ENCODE peak calls at places on chromosomes 2 and 18, in eight cellular contexts. E is adipocyte; V is CD4-positive, CD25-positive, alpha-beta regulatory T cell; H is H7; Y is epithelial cell of esophagus; M is CD8-positive, alpha-beta memory T cell; P is AG04450; S is uterus. T is an unnamed sample.

GRCh38 chr2:30975156-30975555 is 163.1 kb downstream of the GALNT14 start:
- DNase-seq in P (no peak), H (no peak), E (no peak), M (no peak), V (no peak), S (no peak), Y (no peak), T (no peak)

GRCh38 chr2:11590193-11590592 is 56.3 kb downstream of the GREB1 start:
- DNase-seq in V (no peak), M (no peak), E (no peak), H (no peak), S (no peak), Y (no peak), P (no peak), T (no peak)

GRCh38 chr2:176110975-176111663 is 4.0 kb downstream of the HOXD11 start:
- DNase-seq in P (no peak), V (peak), H (peak), M (no peak), S (peak), Y (peak), E (peak), T (no peak)

GRCh38 chr2:126658910-126659613 is 3.1 kb downstream of the GYPC start:
- DNase-seq in S (peak), P (peak), V (peak), Y (no peak), H (peak), M (peak), E (peak), T (no peak)

GRCh38 chr2:61016392-61017002 is 1.0 kb upstream of the PEX13 start:
- DNase-seq in S (no peak), M (no peak), Y (peak), P (no peak), H (peak), V (no peak), E (peak), T (no peak)

GRCh38 chr2:207437136-207437856 is 92.5 kb upstream of the CREB1 start:
- DNase-seq in M (no peak), Y (no peak), S (no peak), V (no peak), E (no peak), P (no peak), H (no peak), T (no peak)

GRCh38 chr2:77521931-77522470 is at the start of gene LRRTM4:
- DNase-seq in P (no peak), Y (no peak), S (no peak), V (no peak), M (no peak), E (no peak), H (no peak), T (no peak)

GRCh38 chr2:39608212-39608575 is 57.5 kb upstream of the TMEM178A start:
- DNase-seq in M (no peak), H (no peak), Y (no peak), P (no peak), E (no peak), S (no peak), V (no peak), T (no peak)

GRCh38 chr2:26740890-26741302 is 23.2 kb upstream of the SLC35F6 start:
- DNase-seq in H (peak), S (no peak), E (no peak), V (peak), P (no peak), Y (peak), M (peak), T (peak)

GRCh38 chr2:217650716-217651360 is 352.0 kb downstream of the TNS1 start:
- DNase-seq in S (peak), E (peak), P (peak), M (peak), Y (peak), H (peak), V (peak), T (peak)

GRCh38 chr2:128279786-128280701 is 38.6 kb downstream of the HS6ST1 start:
- DNase-seq in S (peak), E (no peak), P (no peak), V (no peak), H (no peak), M (no peak), Y (no peak), T (no peak)

GRCh38 chr18:79395308-79395640 is 456 bp upstream of the NFATC1 start:
- DNase-seq in Y (no peak), M (no peak), V (no peak), S (no peak), E (no peak), P (no peak), H (peak), T (no peak)

GRCh38 chr18:273525-273924 is 5.7 kb upstream of the THOC1 start:
- DNase-seq in S (no peak), H (no peak), M (no peak), Y (no peak), P (no peak), V (no peak), E (no peak), T (no peak)

GRCh38 chr2:159891917-159892691 is 94.1 kb upstream of the CD302 start:
- DNase-seq in E (peak), Y (peak), H (no peak), V (no peak), M (no peak), P (no peak), S (no peak), T (no peak)

GRCh38 chr2:167331636-167332232 is 443.5 kb downstream of the XIRP2 start:
- DNase-seq in Y (no peak), M (no peak), S (no peak), E (no peak), H (peak), V (no peak), P (no peak), T (peak)

GRCh38 chr2:100752628-100753333 is 67.2 kb upstream of the NPAS2 start:
- DNase-seq in Y (peak), P (no peak), V (no peak), M (no peak), E (peak), S (no peak), H (no peak), T (no peak)

GRCh38 chr2:31893093-31893492 is 117.7 kb downstream of the MEMO1 start:
- DNase-seq in Y (no peak), S (no peak), E (peak), P (no peak), H (peak), V (no peak), M (no peak), T (no peak)

GRCh38 chr18:58254873-58255511 is 211.0 kb downstream of the NEDD4L start:
- DNase-seq in S (no peak), H (peak), E (no peak), P (no peak), V (no peak), M (no peak), Y (no peak), T (no peak)

GRCh38 chr2:25055521-25055920 is 13.6 kb downstream of the EFR3B start:
- DNase-seq in V (no peak), E (no peak), Y (no peak), P (no peak), M (no peak), S (no peak), H (no peak), T (no peak)

GRCh38 chr2:239965318-239965717 is 59.8 kb downstream of the NDUFA10 start:
- DNase-seq in Y (no peak), V (no peak), M (no peak), E (no peak), P (no peak), S (no peak), H (peak), T (no peak)

GRCh38 chr2:202196727-202197126 is 41.7 kb downstream of the SUMO1 start:
- DNase-seq in P (no peak), M (no peak), V (no peak), Y (no peak), E (no peak), H (no peak), S (no peak), T (no peak)

GRCh38 chr2:63926800-63927199 is 85.1 kb downstream of the UGP2 start:
- DNase-seq in S (no peak), V (no peak), E (no peak), M (no peak), H (peak), P (no peak), Y (no peak), T (no peak)

GRCh38 chr2:45652090-45653050 is 895 bp downstream of the PRKCE start:
- DNase-seq in V (peak), H (peak), M (peak), E (peak), S (peak), Y (peak), P (no peak), T (no peak)

GRCh38 chr2:174977364-174977763 is 27.8 kb downstream of the CHN1 start:
- DNase-seq in M (no peak), Y (peak), P (no peak), E (no peak), S (no peak), H (no peak), V (no peak), T (no peak)

GRCh38 chr2:64840419-64840818 is 148.8 kb upstream of the SLC1A4 start:
- DNase-seq in M (no peak), S (no peak), V (no peak), Y (no peak), H (no peak), E (no peak), P (no peak), T (no peak)

GRCh38 chr2:118669639-118670038 is 177.8 kb downstream of the EN1 start:
- DNase-seq in M (no peak), V (no peak), P (no peak), Y (no peak), E (peak), H (no peak), S (no peak), T (no peak)

GRCh38 chr2:98913916-98914712 is 21.9 kb downstream of the CRACDL start:
- DNase-seq in M (no peak), P (no peak), E (no peak), V (no peak), S (no peak), H (no peak), Y (peak), T (no peak)

GRCh38 chr2:216649573-216649972 is 16.4 kb downstream of the IGFBP2 start:
- DNase-seq in E (no peak), V (no peak), S (no peak), Y (no peak), M (no peak), H (peak), P (no peak), T (no peak)

GRCh38 chr2:3728104-3729054 is 25.0 kb downstream of the DCDC2C start:
- DNase-seq in S (no peak), M (no peak), Y (peak), V (peak), P (peak), E (peak), H (peak), T (peak)

GRCh38 chr18:35513181-35513932 is 15.6 kb upstream of the INO80C start:
- DNase-seq in P (no peak), E (peak), Y (peak), H (no peak), M (no peak), S (peak), V (no peak), T (no peak)

GRCh38 chr2:227509824-227510619 is 38.1 kb downstream of the AGFG1 start:
- DNase-seq in S (no peak), E (peak), M (no peak), H (no peak), P (no peak), V (no peak), Y (peak), T (no peak)

GRCh38 chr2:178271629-178272333 is 77.5 kb downstream of the OSBPL6 start:
- DNase-seq in E (peak), H (no peak), S (peak), Y (peak), M (no peak), V (no peak), P (peak), T (no peak)

GRCh38 chr2:236659758-236660150 is 90.1 kb downstream of the ACKR3 start:
- DNase-seq in Y (peak), S (peak), P (no peak), M (no peak), V (no peak), H (no peak), E (no peak), T (no peak)

GRCh38 chr18:61360440-61361383 is 27.5 kb downstream of the CDH20 start:
- DNase-seq in H (no peak), M (no peak), P (no peak), Y (no peak), V (no peak), S (no peak), E (no peak), T (no peak)

DNA sequence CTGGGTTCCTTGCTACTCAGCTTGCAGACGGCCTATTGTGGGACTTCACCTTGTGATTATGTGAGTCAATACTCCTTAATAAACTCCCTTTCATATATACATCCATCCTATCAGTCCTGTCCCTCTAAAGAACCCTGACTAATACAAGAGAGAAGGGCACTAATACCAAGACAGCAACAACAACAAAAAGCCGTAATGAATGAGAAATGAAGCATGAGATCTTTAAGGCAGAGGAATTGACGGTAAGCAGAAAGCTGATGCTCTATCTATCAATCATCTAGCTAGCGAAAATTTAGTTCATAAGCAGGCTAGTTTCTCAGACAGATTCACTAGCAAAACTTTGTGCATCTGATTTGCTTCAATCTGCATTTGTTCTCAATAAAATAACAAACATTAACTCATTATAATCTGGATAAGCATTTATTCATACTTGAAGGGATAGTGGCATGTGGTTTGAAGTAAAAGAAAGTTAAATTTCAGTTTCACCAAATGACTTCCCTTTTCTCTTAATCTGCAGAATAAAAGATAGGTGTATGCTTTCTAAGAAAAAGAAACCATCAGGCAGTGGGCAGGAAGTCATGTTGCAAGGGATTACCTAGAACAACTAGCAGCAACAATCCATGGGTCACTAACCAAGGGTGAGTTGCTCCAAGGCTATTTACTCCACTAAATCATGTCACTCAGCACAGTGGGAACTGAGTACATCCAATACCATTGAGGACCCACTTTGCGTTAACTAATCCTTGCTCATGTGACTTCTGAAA is 376.5 kb downstream of the TMEM182 start:
- DNase-seq in H (no peak), S (no peak), V (peak), M (no peak), E (no peak), Y (no peak), P (no peak), T (no peak)
- H3K4me3 ChIP-seq in H (no peak), S (no peak), V (no peak), M (no peak), E (no peak), Y (no peak), P (no peak), T (no peak)

GRCh38 chr2:219056176-219056895 is 4.4 kb downstream of the IHH start:
- DNase-seq in H (no peak), V (no peak), M (no peak), Y (no peak), P (no peak), E (no peak), S (no peak), T (no peak)

GRCh38 chr2:219058541-219059374 is 2.0 kb downstream of the IHH start:
- DNase-seq in P (no peak), E (peak), M (no peak), V (no peak), Y (no peak), S (no peak), H (peak), T (no peak)

GRCh38 chr2:219059375-219059724 is 1.4 kb downstream of the IHH start:
- DNase-seq in Y (no peak), P (no peak), H (no peak), E (no peak), V (no peak), M (no peak), S (no peak), T (no peak)

GRCh38 chr2:219056896-219057708 is 3.6 kb downstream of the IHH start:
- DNase-seq in H (peak), Y (no peak), P (no peak), M (no peak), S (no peak), V (no peak), E (no peak), T (no peak)

DNA sequence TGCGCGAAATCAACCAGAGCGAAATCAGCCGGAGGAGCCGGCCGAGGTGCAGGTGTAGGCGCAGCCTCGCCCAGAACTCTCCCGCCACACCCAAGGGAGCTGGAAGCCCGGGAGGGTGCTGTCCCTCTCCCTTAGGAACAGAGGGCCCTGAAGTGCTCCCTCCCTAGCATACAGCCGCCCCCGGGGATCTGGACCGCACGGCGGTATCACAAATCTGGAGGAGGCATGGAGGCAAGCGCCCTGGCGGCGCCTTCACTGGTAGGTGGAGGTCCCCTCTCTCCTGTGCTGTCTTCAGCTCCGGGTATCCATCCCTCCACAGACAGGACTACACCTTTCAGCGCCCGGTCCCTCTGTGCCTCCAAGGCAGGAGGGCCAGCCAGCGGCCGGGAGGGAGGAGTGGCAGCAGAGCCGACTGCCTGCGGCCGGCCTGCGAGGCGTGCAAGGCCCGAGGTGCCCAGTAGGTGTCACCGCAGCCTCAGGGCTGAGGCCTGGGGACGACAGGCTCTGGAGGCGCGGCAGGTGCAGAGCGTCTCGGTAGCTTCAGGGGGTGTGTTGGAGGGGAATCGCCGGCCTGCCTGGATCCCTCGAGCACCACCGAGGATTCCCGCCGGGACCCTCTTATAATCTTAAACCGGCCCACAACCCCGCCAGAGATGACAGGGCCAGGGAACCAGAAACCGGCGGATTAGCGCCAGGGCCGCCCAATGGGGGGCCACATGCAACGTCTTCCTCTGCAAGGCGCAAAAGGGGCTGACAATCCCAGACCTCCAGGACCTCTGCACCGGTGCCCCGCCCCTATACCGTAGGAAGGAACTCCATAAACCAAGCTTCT is 2.8 kb downstream of the IHH start:
- DNase-seq in Y (peak), P (no peak), S (peak), V (peak), H (peak), E (peak), M (peak), T (peak)
- H3K4me3 ChIP-seq in Y (no peak), P (peak), S (no peak), V (no peak), H (peak), E (no peak), M (no peak), T (no peak)

GRCh38 chr2:20219763-20220380 is 5.1 kb downstream of the SDC1 start:
- DNase-seq in E (no peak), V (no peak), Y (peak), S (no peak), P (no peak), H (peak), M (no peak), T (no peak)
- H3K4me3 ChIP-seq in E (no peak), V (no peak), Y (peak), S (no peak), P (no peak), H (no peak), M (no peak), T (no peak)

GRCh38 chr2:189177441-189177840 is 2.1 kb downstream of the COL5A2 start:
- DNase-seq in M (no peak), P (no peak), E (peak), V (no peak), Y (no peak), S (no peak), H (no peak), T (no peak)

GRCh38 chr2:189178726-189179606 is 595 bp downstream of the COL5A2 start:
- DNase-seq in V (no peak), H (peak), S (peak), M (no peak), Y (peak), E (peak), P (peak), T (no peak)

GRCh38 chr2:189178007-189178406 is 1.6 kb downstream of the COL5A2 start:
- DNase-seq in H (no peak), S (no peak), P (no peak), Y (peak), V (no peak), M (no peak), E (peak), T (no peak)

GRCh38 chr2:189179607-189179979 is at the start of gene COL5A2:
- DNase-seq in H (no peak), P (peak), M (no peak), V (no peak), E (peak), S (peak), Y (peak), T (no peak)

GRCh38 chr2:189175869-189176431 is 3.6 kb downstream of the COL5A2 start:
- DNase-seq in M (no peak), S (no peak), V (no peak), H (no peak), P (no peak), Y (no peak), E (peak), T (no peak)
- H3K4me3 ChIP-seq in M (no peak), S (peak), V (no peak), H (no peak), P (peak), Y (no peak), E (peak), T (no peak)

GRCh38 chr2:96788393-96789244 is 27.4 kb upstream of the CNNM3 start:
- DNase-seq in P (no peak), M (no peak), V (no peak), E (peak), Y (no peak), H (peak), S (peak), T (no peak)

GRCh38 chr2:96795076-96795475 is 21.0 kb upstream of the CNNM3 start:
- DNase-seq in H (peak), E (no peak), S (no peak), P (no peak), M (no peak), Y (no peak), V (no peak), T (no peak)

GRCh38 chr2:96792772-96793749 is 23.0 kb upstream of the CNNM3 start:
- DNase-seq in P (no peak), Y (no peak), V (no peak), M (no peak), H (peak), S (no peak), E (no peak), T (no peak)

DNA sequence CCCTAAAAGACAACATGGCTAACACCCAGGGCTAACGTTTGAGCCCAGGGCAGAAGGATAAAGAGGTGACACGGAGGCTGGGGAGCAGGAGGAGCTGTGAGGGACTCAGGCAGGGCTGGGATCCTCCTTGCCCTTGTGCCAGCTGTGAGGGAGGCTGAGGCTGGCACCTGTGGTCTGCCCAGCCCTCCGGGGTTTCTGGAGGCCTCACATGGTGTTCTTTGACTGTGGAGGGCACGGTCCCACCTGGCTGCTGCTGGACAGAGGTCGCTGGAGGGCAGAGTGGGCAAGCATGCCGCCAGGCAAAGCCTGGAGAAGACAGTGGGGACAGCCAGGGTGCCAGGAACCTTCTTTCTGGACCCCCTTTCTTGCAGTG is 26.8 kb upstream of the CNNM3 start:
- DNase-seq in S (no peak), H (no peak), P (no peak), Y (no peak), V (no peak), M (no peak), E (no peak), T (no peak)
- H3K4me3 ChIP-seq in S (no peak), H (no peak), P (no peak), Y (no peak), V (no peak), M (no peak), E (no peak), T (no peak)

GRCh38 chr2:10222-10875 is 36.0 kb downstream of the FAM110C start:
- DNase-seq in E (peak), P (no peak), H (peak), Y (no peak), M (no peak), V (no peak), S (peak), T (no peak)

GRCh38 chr2:11248-11941 is 34.9 kb downstream of the FAM110C start:
- DNase-seq in Y (peak), P (no peak), V (peak), S (peak), E (peak), H (peak), M (peak), T (no peak)
- H3K4me3 ChIP-seq in Y (no peak), P (no peak), V (no peak), S (no peak), E (no peak), H (no peak), M (no peak), T (no peak)

T was measured in Jurkat, Clone E6-1.